ENCODE peak calls at places on chromosomes 6 and 20, in six cellular contexts. J is CD4-positive, alpha-beta memory T cell; G is left lung; B is GM12891; A is NCI-H1105; N is D341Med. C is an unnamed sample.

GRCh38 chr6:68108243-68108835 is 526.7 kb upstream of the ADGRB3 start:
- DNase-seq in B (no peak), J (no peak), G (no peak), A (no peak), N (no peak), C (no peak)

GRCh38 chr6:151413372-151414145 is 22.2 kb upstream of the ZBTB2 start:
- DNase-seq in B (no peak), G (no peak), N (no peak), J (peak), A (no peak), C (no peak)

GRCh38 chr6:31057426-31058003 is 47.2 kb downstream of the MUC22 start:
- DNase-seq in B (no peak), G (no peak), J (no peak), N (peak), A (no peak), C (no peak)

GRCh38 chr6:142378138-142378875 is 76.5 kb downstream of the ADGRG6 start:
- DNase-seq in G (no peak), J (no peak), N (peak), A (peak), B (no peak), C (no peak)

GRCh38 chr6:125537090-125537489 is 212.3 kb upstream of the HEY2 start:
- DNase-seq in J (no peak), B (no peak), N (no peak), G (no peak), A (no peak), C (no peak)

GRCh38 chr6:79784013-79784753 is 153.1 kb downstream of the SH3BGRL2 start:
- DNase-seq in N (no peak), J (no peak), A (no peak), B (no peak), G (no peak), C (no peak)

GRCh38 chr20:33578510-33578909 is 83.6 kb upstream of the C20orf144 start:
- DNase-seq in B (no peak), N (no peak), G (no peak), A (no peak), J (no peak), C (no peak)

GRCh38 chr6:29461021-29461814 is 4.3 kb downstream of the OR2H1 start:
- DNase-seq in B (no peak), G (no peak), N (no peak), A (no peak), J (no peak), C (no peak)

GRCh38 chr6:9398794-9399373 is 963.5 kb upstream of the SLC35B3 start:
- DNase-seq in B (no peak), J (no peak), G (peak), A (no peak), N (peak), C (no peak)

GRCh38 chr6:15663057-15663638 is 320 bp upstream of the DTNBP1 start:
- DNase-seq in J (no peak), A (no peak), G (no peak), B (peak), N (peak), C (no peak)

GRCh38 chr6:157667211-157668033 is 155.6 kb upstream of the SNX9 start:
- DNase-seq in G (no peak), N (peak), B (peak), J (peak), A (peak), C (no peak)

GRCh38 chr6:115821798-115822197 is 238.9 kb downstream of the FRK start:
- DNase-seq in J (no peak), A (no peak), G (no peak), N (no peak), B (no peak), C (no peak)

GRCh38 chr6:34938268-34938667 is 49.2 kb downstream of the ANKS1A start:
- DNase-seq in J (no peak), A (no peak), B (no peak), N (no peak), G (no peak), C (no peak)

GRCh38 chr20:13831476-13831875 is 46.6 kb downstream of the NDUFAF5 start:
- DNase-seq in A (no peak), N (no peak), J (no peak), B (no peak), G (no peak), C (no peak)